ENCODE peak calls at places on chromosomes 7 and 10, in five cellular contexts. E, U, N, K and C are unnamed samples. For H3K27me3 and H3K36me3, the result is how much of the 10 kb centered on the place peaks cover.

GRCh38 chr7:44477063-44477830 is 13.2 kb downstream of the NUDCD3 start:
- DNase-seq in E (peak), K (peak), N (no peak), U (no peak), C (peak)

GRCh38 chr10:46255696-46256355 is 31.0 kb upstream of the ANTXRL start:
- DNase-seq in N (peak), U (peak), K (peak), E (peak), C (no peak)

GRCh38 chr10:79331709-79332108 is 15.6 kb upstream of the PPIF start:
- DNase-seq in K (peak), E (no peak), N (no peak), U (no peak), C (peak)

GRCh38 chr10:75904499-75905283 is 473.3 kb downstream of the LRMDA start:
- DNase-seq in E (peak), K (no peak), U (no peak), N (no peak), C (no peak)

GRCh38 chr7:158239290-158239981 is 348.2 kb downstream of the PTPRN2 start:
- DNase-seq in N (no peak), K (no peak), E (peak), U (no peak), C (no peak)

GRCh38 chr10:31961264-31961663 is 32.6 kb upstream of the ARHGAP12 start:
- DNase-seq in K (no peak), N (peak), E (no peak), U (no peak), C (no peak)

GRCh38 chr7:21076579-21076978 is 289.9 kb upstream of the SP8 start:
- DNase-seq in U (no peak), N (no peak), E (no peak), K (no peak), C (no peak)

GRCh38 chr7:69782917-69783684 is 184.8 kb downstream of the AUTS2 start:
- DNase-seq in N (no peak), U (no peak), K (peak), E (no peak), C (no peak)

GRCh38 chr7:95105627-95106026 is 198.2 kb downstream of the PPP1R9A start:
- DNase-seq in E (no peak), U (no peak), N (no peak), K (no peak), C (no peak)

GRCh38 chr7:133795061-133795460 is 332.1 kb upstream of the LRGUK start:
- DNase-seq in E (no peak), K (no peak), U (no peak), N (no peak), C (no peak)

GRCh38 chr7:114931656-114932011 is 9.7 kb downstream of the MDFIC start:
- DNase-seq in N (no peak), U (no peak), K (no peak), E (no peak), C (peak)

GRCh38 chr10:77836299-77836820 is 90.2 kb downstream of the DLG5 start:
- DNase-seq in E (no peak), K (peak), N (no peak), U (no peak), C (peak)

GRCh38 chr7:108296911-108297310 is 159.3 kb downstream of the NRCAM start:
- DNase-seq in E (no peak), N (no peak), U (no peak), K (peak), C (no peak)

GRCh38 chr7:31991846-31992245 is 78.4 kb downstream of the PDE1C start:
- DNase-seq in N (no peak), U (no peak), E (no peak), K (peak), C (no peak)

GRCh38 chr10:74913321-74913980 is 87.1 kb downstream of the KAT6B start:
- DNase-seq in N (no peak), K (no peak), E (no peak), U (no peak), C (no peak)

GRCh38 chr10:649798-650690 is 39.4 kb downstream of the DIP2C start:
- DNase-seq in K (no peak), N (no peak), U (no peak), E (no peak), C (no peak)

GRCh38 chr7:148385009-148385682 is 205.4 kb upstream of the C7orf33 start:
- DNase-seq in K (no peak), U (no peak), N (no peak), E (no peak), C (no peak)

GRCh38 chr7:50088463-50089129 is 4.5 kb downstream of the ZPBP start:
- DNase-seq in N (no peak), K (no peak), E (no peak), U (no peak), C (no peak)

GRCh38 chr10:124372906-124373305 is 45.8 kb downstream of the OAT start:
- DNase-seq in U (no peak), K (no peak), E (no peak), N (no peak), C (no peak)

DNA sequence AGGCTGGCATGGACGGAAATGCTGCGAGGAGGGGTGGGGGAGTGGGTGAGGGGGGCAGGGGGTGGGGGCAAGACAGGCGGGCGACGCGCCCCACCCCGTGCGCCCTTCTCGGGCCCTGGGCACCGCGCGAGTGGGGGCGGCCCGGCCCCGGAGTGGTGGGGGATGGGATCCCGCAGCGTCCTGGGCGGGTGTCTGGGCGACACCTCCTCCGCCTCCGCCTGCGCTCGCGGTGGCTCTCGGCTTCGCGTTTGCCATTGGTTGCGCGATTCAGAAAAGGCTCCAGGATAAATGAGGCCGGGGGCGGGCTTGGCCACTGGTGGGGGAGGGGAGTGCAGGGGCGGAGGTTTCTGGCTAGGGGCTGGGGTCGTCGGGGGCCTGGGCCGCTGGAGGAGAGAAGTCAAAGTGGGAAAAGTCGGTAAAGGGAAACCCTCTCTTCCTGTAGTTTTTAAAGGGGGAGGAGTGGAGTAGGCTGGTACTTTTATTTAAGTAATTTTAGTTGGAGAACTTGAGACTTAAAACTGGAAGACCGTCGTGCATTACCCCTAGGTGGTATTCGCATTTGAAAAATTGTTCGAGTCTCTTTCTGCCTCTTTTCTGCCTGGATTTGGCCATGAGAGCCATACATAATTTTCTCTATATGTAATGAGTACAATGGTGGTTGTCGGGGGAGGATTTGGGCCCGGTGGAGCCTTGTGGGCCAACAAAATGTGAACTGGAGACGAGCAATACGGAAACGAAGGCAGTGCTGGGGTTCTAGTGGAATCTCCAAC is 984 bp upstream of the IGF2BP3 start:
- DNase-seq in N (no peak), E (peak), K (peak), U (no peak), C (no peak)
- H3K27me3 ChIP-seq in N (half or more), E (under half), K (under half), U (half or more), C (half or more)

GRCh38 chr7:101226686-101227085 is 8.7 kb downstream of the ZNHIT1 start:
- DNase-seq in E (no peak), N (no peak), U (no peak), K (no peak), C (no peak)
- H3K36me3 ChIP-seq in E (half or more), N (under half), U (under half), K (under half), C (under half)

DNA sequence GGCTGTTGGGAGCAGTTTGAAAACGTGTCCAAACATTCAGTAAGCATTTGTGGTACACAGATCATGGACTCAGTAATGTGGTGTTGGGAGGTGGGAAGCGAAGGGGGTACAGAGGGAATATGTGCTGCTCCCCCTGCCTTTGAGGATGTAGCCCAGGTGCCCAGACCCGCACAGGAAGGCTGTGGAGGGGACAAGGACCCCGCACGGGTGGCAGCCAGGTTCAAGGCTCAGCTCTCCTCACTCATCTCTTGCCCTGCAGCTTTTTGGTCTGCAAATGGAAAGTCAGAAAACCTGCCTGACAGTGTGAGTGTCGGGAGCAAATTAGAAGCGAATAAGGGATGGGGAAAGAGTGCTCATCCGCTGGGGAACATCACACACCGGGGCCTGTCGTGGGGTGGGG is 27.3 kb upstream of the EN2 start:
- DNase-seq in E (no peak), U (no peak), K (no peak), N (no peak), C (no peak)
- H3K27me3 ChIP-seq in E (half or more), U (under half), K (under half), N (half or more), C (under half)

GRCh38 chr7:151129882-151130591 is 37.5 kb downstream of the GBX1 start:
- DNase-seq in U (no peak), K (no peak), E (no peak), N (no peak), C (no peak)
- H3K36me3 ChIP-seq in U (under half), K (under half), E (under half), N (under half), C (under half)

GRCh38 chr7:27160546-27161213 is 4.2 kb upstream of the HOXA7 start:
- DNase-seq in K (peak), E (peak), N (peak), U (peak), C (peak)

GRCh38 chr7:27160147-27160545 is 3.7 kb upstream of the HOXA7 start:
- DNase-seq in K (no peak), N (peak), E (no peak), U (no peak), C (no peak)

GRCh38 chr7:27162548-27162848 is 2.8 kb downstream of the HOXA9 start:
- DNase-seq in E (no peak), U (no peak), K (peak), N (no peak), C (no peak)

GRCh38 chr7:27161721-27162547 is 3.4 kb downstream of the HOXA9 start:
- DNase-seq in N (peak), E (no peak), K (peak), U (no peak), C (no peak)

DNA sequence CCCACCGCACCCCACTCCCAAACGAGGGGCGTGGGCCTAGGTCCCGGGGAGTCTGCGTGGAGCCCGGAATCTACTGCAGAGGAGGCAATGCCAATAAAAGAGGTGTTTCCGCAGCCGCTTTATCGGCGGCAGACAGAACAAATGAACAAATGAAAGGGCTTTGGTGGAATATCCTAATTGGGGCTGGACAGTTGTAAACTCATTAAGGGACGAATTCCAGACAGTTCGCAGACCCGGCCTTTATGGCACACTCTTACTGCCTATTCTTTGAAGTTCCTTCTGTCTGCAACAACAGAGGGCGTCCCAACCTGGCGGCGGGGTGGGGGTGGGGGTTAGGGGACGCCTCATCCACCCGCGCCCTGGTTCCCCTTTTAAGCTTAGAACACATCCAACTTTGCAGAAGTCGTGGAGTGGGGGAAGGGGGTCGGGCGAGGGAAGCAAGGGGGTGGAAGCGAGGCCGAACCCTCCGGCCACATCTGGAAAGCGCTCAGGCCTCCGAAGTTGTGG is 4.1 kb downstream of the HOXA9 start:
- DNase-seq in E (no peak), U (no peak), K (peak), N (peak), C (no peak)
- H3K27me3 ChIP-seq in E (half or more), U (under half), K (under half), N (under half), C (half or more)

GRCh38 chr10:8349610-8350249 is 295.2 kb downstream of the GATA3 start:
- DNase-seq in N (no peak), K (no peak), U (no peak), E (no peak), C (no peak)
- H3K36me3 ChIP-seq in N (under half), K (under half), U (under half), E (under half), C (under half)